ENCODE peak calls at places on chromosome 5, in eight cellular contexts. L is stimulated activated effector memory CD8-positive, alpha-beta T cell treated with anti-CD3 and anti-CD28 coated beads, Interleukin-12 subunit alpha, Interleukin-12 subunit beta, amount 100 ng/mL, for 72 hours; R is psoas muscle; F is choroid plexus epithelial cell; J is NCI-H524; O is AG08395; T is NK-92 treated with Interleukin-12 subunit alpha and Interleukin-12 subunit beta, amount 100 ng/mL, for 24 hours; B is kidney. N is an unnamed sample.

GRCh38 chr5:156835905-156836304 is 14.2 kb upstream of the PPP1R2B start:
- DNase-seq in L (no peak), R (no peak), F (no peak), J (peak), O (no peak), T (no peak), B (no peak), N (no peak)

GRCh38 chr5:172147857-172148256 is 40.2 kb downstream of the STK10 start:
- DNase-seq in L (no peak), R (no peak), F (no peak), J (no peak), O (no peak), T (no peak), B (no peak), N (no peak)

GRCh38 chr5:112995764-112996618 is 19.4 kb downstream of the DCP2 start:
- DNase-seq in L (peak), R (peak), F (peak), J (peak), O (peak), T (peak), B (no peak), N (peak)

GRCh38 chr5:148939676-148940075 is 113.3 kb downstream of the ADRB2 start:
- DNase-seq in L (no peak), R (no peak), F (no peak), J (no peak), O (peak), T (no peak), B (no peak), N (no peak)

GRCh38 chr5:153974131-153974812 is 64.4 kb downstream of the FAM114A2 start:
- DNase-seq in L (no peak), R (no peak), F (peak), J (peak), O (peak), T (no peak), B (no peak), N (no peak)

GRCh38 chr5:139855451-139855850 is 59.8 kb downstream of the PSD2 start:
- DNase-seq in L (no peak), R (no peak), F (no peak), J (no peak), O (no peak), T (no peak), B (peak), N (no peak)

GRCh38 chr5:143893638-143894037 is 81.7 kb downstream of the HMHB1 start:
- DNase-seq in L (no peak), R (no peak), F (no peak), J (peak), O (no peak), T (no peak), B (no peak), N (no peak)

GRCh38 chr5:16522096-16522495 is 56.5 kb upstream of the ZNF622 start:
- DNase-seq in L (no peak), R (no peak), F (no peak), J (no peak), O (no peak), T (no peak), B (no peak), N (no peak)

GRCh38 chr5:67996596-67996995 is 219.0 kb upstream of the PIK3R1 start:
- DNase-seq in L (no peak), R (no peak), F (no peak), J (no peak), O (no peak), T (no peak), B (no peak), N (no peak)

GRCh38 chr5:59799668-59800374 is 93.7 kb downstream of the PDE4D start:
- DNase-seq in L (no peak), R (no peak), F (peak), J (peak), O (peak), T (no peak), B (no peak), N (no peak)

GRCh38 chr5:61280205-61280604 is 51.9 kb upstream of the ZSWIM6 start:
- DNase-seq in L (no peak), R (no peak), F (peak), J (peak), O (peak), T (no peak), B (no peak), N (peak)

GRCh38 chr5:82004511-82004910 is 32.7 kb downstream of the ATG10 start:
- DNase-seq in L (no peak), R (no peak), F (peak), J (peak), O (no peak), T (no peak), B (no peak), N (no peak)

GRCh38 chr5:76601470-76601869 is 21.7 kb downstream of the F2RL2 start:
- DNase-seq in L (no peak), R (no peak), F (peak), J (peak), O (peak), T (no peak), B (no peak), N (peak)

GRCh38 chr5:130571076-130571475 is 594.0 kb downstream of the HINT1 start:
- DNase-seq in L (no peak), R (no peak), F (peak), J (no peak), O (peak), T (no peak), B (no peak), N (no peak)

GRCh38 chr5:125525356-125525755 is 778.9 kb upstream of the ZNF608 start:
- DNase-seq in L (no peak), R (no peak), F (no peak), J (no peak), O (no peak), T (no peak), B (no peak), N (no peak)

GRCh38 chr5:168467755-168468280 is 18.5 kb upstream of the RARS1 start:
- DNase-seq in L (no peak), R (no peak), F (no peak), J (peak), O (no peak), T (no peak), B (no peak), N (no peak)

GRCh38 chr5:94830520-94830919 is 212.1 kb downstream of the SLF1 start:
- DNase-seq in L (no peak), R (no peak), F (peak), J (no peak), O (no peak), T (no peak), B (no peak), N (no peak)

GRCh38 chr5:39648539-39649200 is 223.9 kb upstream of the DAB2 start:
- DNase-seq in L (no peak), R (no peak), F (peak), J (no peak), O (no peak), T (peak), B (no peak), N (no peak)

GRCh38 chr5:122586351-122586750 is 188.5 kb upstream of the SNX2 start:
- DNase-seq in L (no peak), R (no peak), F (peak), J (no peak), O (peak), T (no peak), B (no peak), N (no peak)

GRCh38 chr5:116626945-116627679 is 52.5 kb upstream of the SEMA6A start:
- DNase-seq in L (no peak), R (no peak), F (peak), J (no peak), O (no peak), T (no peak), B (no peak), N (no peak)

GRCh38 chr5:132813599-132814440 is 718 bp downstream of the SOWAHA start:
- DNase-seq in L (no peak), R (no peak), F (peak), J (peak), O (no peak), T (no peak), B (peak), N (no peak)

GRCh38 chr5:142215915-142216681 is 107.5 kb downstream of the NDFIP1 start:
- DNase-seq in L (no peak), R (peak), F (peak), J (no peak), O (peak), T (no peak), B (peak), N (peak)

GRCh38 chr5:160685695-160686094 is 166.3 kb downstream of the ATP10B start:
- DNase-seq in L (no peak), R (no peak), F (no peak), J (peak), O (no peak), T (no peak), B (no peak), N (no peak)

GRCh38 chr5:40277161-40277906 is 402.4 kb upstream of the PTGER4 start:
- DNase-seq in L (peak), R (no peak), F (no peak), J (no peak), O (no peak), T (no peak), B (no peak), N (no peak)

GRCh38 chr5:75567710-75568109 is 43.5 kb upstream of the ANKDD1B start:
- DNase-seq in L (no peak), R (no peak), F (peak), J (no peak), O (peak), T (no peak), B (no peak), N (no peak)

GRCh38 chr5:39073759-39074008 is 515 bp downstream of the RICTOR start:
- DNase-seq in L (no peak), R (no peak), F (no peak), J (no peak), O (no peak), T (no peak), B (peak), N (no peak)

GRCh38 chr5:137306903-137307302 is 192.2 kb downstream of the SPOCK1 start:
- DNase-seq in L (no peak), R (no peak), F (no peak), J (no peak), O (no peak), T (no peak), B (no peak), N (no peak)